ENCODE peak calls at places on chromosomes 1 and 21, in four cellular contexts. Y is Right ventricle myocardium superior, L is NCI-H1417, V is upper lobe of right lung. X is an unnamed sample.
A peak's percentile ranks its signal among the peaks of the same experiment; 100 is the strongest.

GRCh38 chr1:19315378-19316206 is 3.5 kb downstream of the SLC66A1 start:
- DNase-seq in Y (no peak), L (no peak), V (no peak), X (no peak)

GRCh38 chr1:73781257-73781656 is 416.7 kb downstream of the LRRIQ3 start:
- DNase-seq in V (no peak), Y (no peak), L (no peak), X (no peak)

GRCh38 chr21:43626390-43626789 is 32.9 kb downstream of the HSF2BP start:
- DNase-seq in V (no peak), L (no peak), Y (no peak), X (no peak)

GRCh38 chr1:174939771-174940545 is 59.8 kb upstream of the CACYBP start:
- DNase-seq in Y (no peak), V (no peak), L (no peak), X (no peak)

GRCh38 chr1:41175546-41175945 is 66.6 kb downstream of the SCMH1 start:
- DNase-seq in V (no peak), Y (no peak), L (no peak), X (no peak)

GRCh38 chr1:234763361-234763760 is 153.4 kb upstream of the IRF2BP2 start:
- DNase-seq in L (no peak), V (no peak), Y (no peak), X (no peak)

GRCh38 chr1:85091647-85092295 is 43.5 kb upstream of the MCOLN3 start:
- DNase-seq in L (no peak), Y (no peak), V (no peak), X (no peak)

GRCh38 chr1:24191860-24192259 is 4.8 kb upstream of the IFNLR1 start:
- DNase-seq in V (no peak), Y (no peak), L (no peak), X (no peak)

GRCh38 chr1:8010080-8010664 is 15.9 kb downstream of the ERRFI1 start:
- DNase-seq in Y (no peak), V (no peak), L (no peak), X (no peak)

GRCh38 chr1:31705080-31705866 is 1.5 kb upstream of the COL16A1 start:
- DNase-seq in Y (peak; percentile 72), V (no peak), L (no peak), X (no peak)

GRCh38 chr1:32215629-32216505 is 6.3 kb downstream of the TMEM234 start:
- DNase-seq in V (no peak), L (peak; percentile 68), Y (peak; percentile 67), X (peak; percentile 69)

GRCh38 chr1:153548722-153549695 is at the start of gene S100A3:
- DNase-seq in Y (peak; percentile 75), L (no peak), V (peak; percentile 65), X (no peak)

GRCh38 chr1:199460933-199461332 is 566.6 kb upstream of the NR5A2 start:
- DNase-seq in Y (no peak), L (no peak), V (no peak), X (no peak)

GRCh38 chr1:54980528-54981241 is at the start of gene TMEM61:
- DNase-seq in Y (no peak), L (peak; percentile 46), V (peak; percentile 74), X (peak; percentile 45)

GRCh38 chr1:246680180-246680579 is 44.0 kb upstream of the SCCPDH start:
- DNase-seq in Y (no peak), V (no peak), L (no peak), X (no peak)

GRCh38 chr1:18927654-18928272 is 25.4 kb upstream of the ALDH4A1 start:
- DNase-seq in Y (no peak), V (no peak), L (peak; percentile 41), X (no peak)

GRCh38 chr21:39612233-39613028 is at the start of gene B3GALT5:
- DNase-seq in Y (no peak), V (no peak), L (peak; percentile 69), X (peak; percentile 51)

GRCh38 chr1:222181191-222181590 is 366.7 kb downstream of the HHIPL2 start:
- DNase-seq in V (no peak), Y (no peak), L (no peak), X (no peak)

GRCh38 chr1:183101841-183102276 is 78.6 kb downstream of the LAMC1 start:
- DNase-seq in V (no peak), L (no peak), Y (no peak), X (no peak)

GRCh38 chr1:30184393-30185141 is 538.8 kb downstream of the MATN1 start:
- DNase-seq in Y (no peak), V (no peak), L (peak; percentile 24), X (no peak)

GRCh38 chr1:118984086-118984989 is 3.8 kb downstream of the TBX15 start:
- DNase-seq in L (no peak), V (no peak), Y (no peak), X (peak; percentile 89)

X was measured in retina.